ENCODE peak calls at places on chromosomes 16 and 17, in seven cellular contexts. M is effector memory CD4-positive, alpha-beta T cell; A is hypothalamus; B is choroid plexus epithelial cell; U is HFFc6; Z is HEK293T; O is transverse colon. H is an unnamed sample.

GRCh38 chr17:10177921-10178788 is 20.3 kb downstream of the GAS7 start:
- DNase-seq in Z (no peak), A (no peak), M (no peak), O (no peak), B (peak; percentile 38), U (peak; percentile 86), H (peak; percentile 17)

GRCh38 chr17:16283705-16284104 is 66.7 kb downstream of the PIGL start:
- DNase-seq in U (peak; percentile 37), M (no peak), B (peak; percentile 73), A (no peak), O (no peak), Z (no peak), H (peak; percentile 62)

GRCh38 chr17:77206557-77206956 is 65.8 kb downstream of the SEC14L1 start:
- DNase-seq in A (no peak), B (no peak), M (no peak), O (no peak), U (no peak), Z (no peak), H (no peak)

GRCh38 chr17:42402121-42402516 is 13.9 kb upstream of the STAT3 start:
- DNase-seq in B (no peak), M (no peak), A (no peak), O (peak; percentile 57), Z (no peak), U (no peak), H (no peak)

GRCh38 chr17:82407255-82407654 is 10.9 kb upstream of the HEXD start:
- DNase-seq in U (no peak), Z (no peak), A (no peak), B (no peak), M (no peak), O (no peak), H (peak; percentile 60)

GRCh38 chr16:56742030-56742984 is 12.4 kb downstream of the NUP93 start:
- DNase-seq in Z (no peak), U (peak; percentile 80), B (peak; percentile 81), M (no peak), O (no peak), A (no peak), H (peak; percentile 88)

GRCh38 chr16:6160303-6160702 is 1062.7 kb upstream of the EEF2KMT start:
- DNase-seq in A (no peak), U (peak; percentile 22), B (no peak), O (no peak), M (no peak), Z (no peak), H (peak; percentile 5)

GRCh38 chr17:11340798-11341197 is 99.8 kb downstream of the SHISA6 start:
- DNase-seq in Z (no peak), B (no peak), U (no peak), A (no peak), O (peak; percentile 38), M (no peak), H (no peak)

GRCh38 chr17:48543854-48544355 is 1.0 kb downstream of the HOXB2 start:
- DNase-seq in B (no peak), Z (no peak), O (no peak), M (no peak), U (no peak), A (no peak), H (no peak)

GRCh38 chr17:63978266-63979200 is 5.8 kb upstream of the SCN4A start:
- DNase-seq in M (no peak), Z (no peak), B (no peak), U (no peak), A (no peak), O (no peak), H (no peak)

H was measured in astrocyte of the spinal cord.